ENCODE peak calls at places on chromosomes 1 and 21, in nine cellular contexts. One of them, this sample, is unnamed.

GRCh38 chr1:52674497-52675384 is 23.4 kb downstream of the COA7 start:
- DNase-seq in bronchial epithelial cell: peak
- DNase-seq in Peyer's patch: no peak
- DNase-seq in fibroblast of the aortic adventitia: no peak
- DNase-seq in astrocyte of the spinal cord: no peak
- DNase-seq in tibial nerve: no peak
- DNase-seq in uterus: no peak
- DNase-seq in astrocyte: peak
- DNase-seq in foreskin fibroblast: no peak
- DNase-seq in this sample: no peak

GRCh38 chr1:243323481-243323880 is 67.6 kb downstream of the SDCCAG8 start:
- DNase-seq in bronchial epithelial cell: no peak
- DNase-seq in Peyer's patch: no peak
- DNase-seq in fibroblast of the aortic adventitia: no peak
- DNase-seq in astrocyte of the spinal cord: no peak
- DNase-seq in tibial nerve: no peak
- DNase-seq in uterus: no peak
- DNase-seq in astrocyte: no peak
- DNase-seq in foreskin fibroblast: peak
- DNase-seq in this sample: no peak

GRCh38 chr1:27045973-27046558 is 33.4 kb upstream of the TENT5B start:
- DNase-seq in bronchial epithelial cell: peak
- DNase-seq in Peyer's patch: peak
- DNase-seq in fibroblast of the aortic adventitia: peak
- DNase-seq in astrocyte of the spinal cord: peak
- DNase-seq in tibial nerve: peak
- DNase-seq in uterus: peak
- DNase-seq in astrocyte: peak
- DNase-seq in foreskin fibroblast: peak
- DNase-seq in this sample: peak

GRCh38 chr1:22024485-22025367 is 23.3 kb downstream of the CELA3A start:
- DNase-seq in bronchial epithelial cell: peak
- DNase-seq in Peyer's patch: peak
- DNase-seq in fibroblast of the aortic adventitia: peak
- DNase-seq in astrocyte of the spinal cord: peak
- DNase-seq in tibial nerve: peak
- DNase-seq in uterus: peak
- DNase-seq in astrocyte: peak
- DNase-seq in foreskin fibroblast: peak
- DNase-seq in this sample: peak

GRCh38 chr1:202593845-202594244 is 116.4 kb downstream of the SYT2 start:
- DNase-seq in bronchial epithelial cell: peak
- DNase-seq in Peyer's patch: no peak
- DNase-seq in fibroblast of the aortic adventitia: peak
- DNase-seq in astrocyte of the spinal cord: peak
- DNase-seq in tibial nerve: no peak
- DNase-seq in uterus: no peak
- DNase-seq in astrocyte: peak
- DNase-seq in foreskin fibroblast: no peak
- DNase-seq in this sample: no peak

GRCh38 chr1:245986404-245987221 is 520.5 kb downstream of the SMYD3 start:
- DNase-seq in bronchial epithelial cell: peak
- DNase-seq in Peyer's patch: no peak
- DNase-seq in fibroblast of the aortic adventitia: peak
- DNase-seq in astrocyte of the spinal cord: peak
- DNase-seq in tibial nerve: no peak
- DNase-seq in uterus: peak
- DNase-seq in astrocyte: peak
- DNase-seq in foreskin fibroblast: peak
- DNase-seq in this sample: no peak

GRCh38 chr1:3174487-3175247 is 105.7 kb downstream of the PRDM16 start:
- DNase-seq in bronchial epithelial cell: peak
- DNase-seq in Peyer's patch: peak
- DNase-seq in fibroblast of the aortic adventitia: peak
- DNase-seq in astrocyte of the spinal cord: peak
- DNase-seq in tibial nerve: peak
- DNase-seq in uterus: peak
- DNase-seq in astrocyte: peak
- DNase-seq in foreskin fibroblast: peak
- DNase-seq in this sample: no peak

GRCh38 chr1:6961905-6962304 is 176.7 kb downstream of the CAMTA1 start:
- DNase-seq in bronchial epithelial cell: no peak
- DNase-seq in Peyer's patch: no peak
- DNase-seq in fibroblast of the aortic adventitia: no peak
- DNase-seq in astrocyte of the spinal cord: no peak
- DNase-seq in tibial nerve: no peak
- DNase-seq in uterus: no peak
- DNase-seq in astrocyte: no peak
- DNase-seq in foreskin fibroblast: no peak
- DNase-seq in this sample: no peak

GRCh38 chr1:245156736-245157505 is 2.1 kb downstream of the KIF26B start:
- DNase-seq in bronchial epithelial cell: peak
- DNase-seq in Peyer's patch: no peak
- DNase-seq in fibroblast of the aortic adventitia: peak
- DNase-seq in astrocyte of the spinal cord: peak
- DNase-seq in tibial nerve: no peak
- DNase-seq in uterus: no peak
- DNase-seq in astrocyte: peak
- DNase-seq in foreskin fibroblast: no peak
- DNase-seq in this sample: no peak

GRCh38 chr1:53147171-53147570 is 4.7 kb upstream of the SLC1A7 start:
- DNase-seq in bronchial epithelial cell: no peak
- DNase-seq in Peyer's patch: no peak
- DNase-seq in fibroblast of the aortic adventitia: no peak
- DNase-seq in astrocyte of the spinal cord: no peak
- DNase-seq in tibial nerve: no peak
- DNase-seq in uterus: no peak
- DNase-seq in astrocyte: no peak
- DNase-seq in foreskin fibroblast: no peak
- DNase-seq in this sample: no peak

GRCh38 chr1:110136911-110137310 is 13.4 kb upstream of the SLC6A17 start:
- DNase-seq in bronchial epithelial cell: no peak
- DNase-seq in Peyer's patch: no peak
- DNase-seq in fibroblast of the aortic adventitia: peak
- DNase-seq in astrocyte of the spinal cord: no peak
- DNase-seq in tibial nerve: no peak
- DNase-seq in uterus: no peak
- DNase-seq in astrocyte: no peak
- DNase-seq in foreskin fibroblast: no peak
- DNase-seq in this sample: peak

GRCh38 chr1:15326691-15327530 is 79.9 kb downstream of the FHAD1 start:
- DNase-seq in bronchial epithelial cell: no peak
- DNase-seq in Peyer's patch: no peak
- DNase-seq in fibroblast of the aortic adventitia: peak
- DNase-seq in astrocyte of the spinal cord: peak
- DNase-seq in tibial nerve: no peak
- DNase-seq in uterus: no peak
- DNase-seq in astrocyte: peak
- DNase-seq in foreskin fibroblast: peak
- DNase-seq in this sample: no peak

GRCh38 chr1:15329481-15329815 is 80.2 kb upstream of the EFHD2 start:
- DNase-seq in bronchial epithelial cell: no peak
- DNase-seq in Peyer's patch: no peak
- DNase-seq in fibroblast of the aortic adventitia: no peak
- DNase-seq in astrocyte of the spinal cord: no peak
- DNase-seq in tibial nerve: no peak
- DNase-seq in uterus: no peak
- DNase-seq in astrocyte: no peak
- DNase-seq in foreskin fibroblast: no peak
- DNase-seq in this sample: no peak

GRCh38 chr1:15328245-15328784 is 81.3 kb downstream of the FHAD1 start:
- DNase-seq in bronchial epithelial cell: no peak
- DNase-seq in Peyer's patch: no peak
- DNase-seq in fibroblast of the aortic adventitia: peak
- DNase-seq in astrocyte of the spinal cord: no peak
- DNase-seq in tibial nerve: no peak
- DNase-seq in uterus: no peak
- DNase-seq in astrocyte: no peak
- DNase-seq in foreskin fibroblast: no peak
- DNase-seq in this sample: no peak

GRCh38 chr1:15330028-15330427 is 79.7 kb upstream of the EFHD2 start:
- DNase-seq in bronchial epithelial cell: peak
- DNase-seq in Peyer's patch: no peak
- DNase-seq in fibroblast of the aortic adventitia: no peak
- DNase-seq in astrocyte of the spinal cord: no peak
- DNase-seq in tibial nerve: no peak
- DNase-seq in uterus: no peak
- DNase-seq in astrocyte: no peak
- DNase-seq in foreskin fibroblast: no peak
- DNase-seq in this sample: no peak

DNA sequence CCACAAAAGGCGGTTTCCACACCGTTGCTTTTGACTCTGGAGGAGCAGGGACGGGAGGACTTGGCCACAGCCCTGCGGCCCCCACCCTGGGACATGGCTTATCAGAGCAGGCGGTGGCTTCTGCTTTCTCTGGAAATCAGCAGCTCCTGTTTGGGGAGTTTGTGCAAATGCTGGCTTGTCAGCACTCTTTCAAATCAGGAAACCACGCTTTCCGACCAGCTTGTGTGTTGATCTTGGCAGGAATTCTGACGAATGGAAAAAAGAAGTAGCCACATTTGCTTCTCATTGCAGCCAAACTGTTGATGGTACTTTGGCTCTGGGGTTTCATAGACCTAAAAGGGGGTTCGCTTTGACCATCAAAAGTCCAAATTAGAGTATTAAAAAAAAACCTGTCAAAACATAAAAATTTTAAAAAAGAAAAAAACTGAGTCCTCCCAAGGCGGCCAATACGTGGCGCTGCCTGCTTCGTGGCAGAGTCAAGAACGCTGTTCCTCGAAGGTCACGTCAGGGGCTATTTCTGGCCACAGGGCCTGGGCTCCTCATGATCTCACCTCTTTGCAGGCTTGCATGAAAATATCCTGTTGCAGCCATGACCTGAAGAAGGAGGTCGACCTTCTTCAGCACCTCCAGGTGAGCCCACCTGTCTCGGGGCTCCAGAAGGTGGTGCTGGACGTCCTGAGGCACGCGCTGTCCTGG is 80.8 kb upstream of the EFHD2 start:
- DNase-seq in bronchial epithelial cell: peak
- DNase-seq in Peyer's patch: no peak
- DNase-seq in fibroblast of the aortic adventitia: peak
- DNase-seq in astrocyte of the spinal cord: peak
- DNase-seq in tibial nerve: peak
- DNase-seq in uterus: peak
- DNase-seq in astrocyte: peak
- DNase-seq in foreskin fibroblast: peak
- DNase-seq in this sample: peak
- H3K4me3 ChIP-seq in bronchial epithelial cell: no peak
- H3K4me3 ChIP-seq in Peyer's patch: no peak
- H3K4me3 ChIP-seq in fibroblast of the aortic adventitia: no peak
- H3K4me3 ChIP-seq in astrocyte of the spinal cord: no peak
- H3K4me3 ChIP-seq in tibial nerve: no peak
- H3K4me3 ChIP-seq in uterus: no peak
- H3K4me3 ChIP-seq in astrocyte: no peak
- H3K4me3 ChIP-seq in foreskin fibroblast: no peak
- H3K4me3 ChIP-seq in this sample: no peak

DNA sequence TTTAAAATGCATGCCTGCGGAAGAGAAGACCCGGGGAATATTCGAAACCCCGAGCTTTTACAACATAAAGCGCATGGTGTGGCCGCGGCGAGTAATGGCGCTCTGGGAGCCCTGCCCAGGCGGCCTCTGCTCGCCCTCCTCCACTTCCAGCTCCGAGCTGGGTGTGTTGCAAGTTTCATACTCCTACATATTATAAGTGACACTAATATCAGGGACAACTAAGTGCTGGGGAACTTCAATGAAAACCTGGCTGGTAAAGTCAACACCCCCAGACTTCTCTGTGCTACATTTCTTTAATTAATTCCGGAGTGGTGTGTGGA is 11.8 kb downstream of the SIM2 start:
- DNase-seq in bronchial epithelial cell: no peak
- DNase-seq in Peyer's patch: peak
- DNase-seq in fibroblast of the aortic adventitia: no peak
- DNase-seq in astrocyte of the spinal cord: no peak
- DNase-seq in tibial nerve: no peak
- DNase-seq in uterus: no peak
- DNase-seq in astrocyte: no peak
- DNase-seq in foreskin fibroblast: no peak
- DNase-seq in this sample: no peak
- H3K4me3 ChIP-seq in bronchial epithelial cell: no peak
- H3K4me3 ChIP-seq in Peyer's patch: peak
- H3K4me3 ChIP-seq in fibroblast of the aortic adventitia: no peak
- H3K4me3 ChIP-seq in astrocyte of the spinal cord: no peak
- H3K4me3 ChIP-seq in tibial nerve: no peak
- H3K4me3 ChIP-seq in uterus: no peak
- H3K4me3 ChIP-seq in astrocyte: no peak
- H3K4me3 ChIP-seq in foreskin fibroblast: no peak
- H3K4me3 ChIP-seq in this sample: no peak

GRCh38 chr1:24186711-24186992 is 437 bp downstream of the IFNLR1 start:
- DNase-seq in bronchial epithelial cell: no peak
- DNase-seq in Peyer's patch: no peak
- DNase-seq in fibroblast of the aortic adventitia: no peak
- DNase-seq in astrocyte of the spinal cord: no peak
- DNase-seq in tibial nerve: no peak
- DNase-seq in uterus: no peak
- DNase-seq in astrocyte: no peak
- DNase-seq in foreskin fibroblast: no peak
- DNase-seq in this sample: no peak
- H3K4me3 ChIP-seq in bronchial epithelial cell: peak
- H3K4me3 ChIP-seq in Peyer's patch: peak
- H3K4me3 ChIP-seq in fibroblast of the aortic adventitia: no peak
- H3K4me3 ChIP-seq in astrocyte of the spinal cord: peak
- H3K4me3 ChIP-seq in tibial nerve: peak
- H3K4me3 ChIP-seq in uterus: peak
- H3K4me3 ChIP-seq in astrocyte: peak
- H3K4me3 ChIP-seq in foreskin fibroblast: no peak
- H3K4me3 ChIP-seq in this sample: no peak

GRCh38 chr1:160708118-160708517 is 3.5 kb downstream of the CD48 start:
- DNase-seq in bronchial epithelial cell: no peak
- DNase-seq in Peyer's patch: no peak
- DNase-seq in fibroblast of the aortic adventitia: no peak
- DNase-seq in astrocyte of the spinal cord: no peak
- DNase-seq in tibial nerve: no peak
- DNase-seq in uterus: no peak
- DNase-seq in astrocyte: no peak
- DNase-seq in foreskin fibroblast: no peak
- DNase-seq in this sample: no peak

GRCh38 chr1:160708821-160709220 is 2.8 kb downstream of the CD48 start:
- DNase-seq in bronchial epithelial cell: no peak
- DNase-seq in Peyer's patch: no peak
- DNase-seq in fibroblast of the aortic adventitia: no peak
- DNase-seq in astrocyte of the spinal cord: no peak
- DNase-seq in tibial nerve: no peak
- DNase-seq in uterus: no peak
- DNase-seq in astrocyte: no peak
- DNase-seq in foreskin fibroblast: no peak
- DNase-seq in this sample: no peak

GRCh38 chr1:160709715-160710114 is 1.9 kb downstream of the CD48 start:
- DNase-seq in bronchial epithelial cell: no peak
- DNase-seq in Peyer's patch: no peak
- DNase-seq in fibroblast of the aortic adventitia: no peak
- DNase-seq in astrocyte of the spinal cord: no peak
- DNase-seq in tibial nerve: no peak
- DNase-seq in uterus: no peak
- DNase-seq in astrocyte: no peak
- DNase-seq in foreskin fibroblast: no peak
- DNase-seq in this sample: no peak

GRCh38 chr1:160711528-160712311 is at the start of gene CD48:
- DNase-seq in bronchial epithelial cell: no peak
- DNase-seq in Peyer's patch: peak
- DNase-seq in fibroblast of the aortic adventitia: no peak
- DNase-seq in astrocyte of the spinal cord: no peak
- DNase-seq in tibial nerve: no peak
- DNase-seq in uterus: no peak
- DNase-seq in astrocyte: no peak
- DNase-seq in foreskin fibroblast: no peak
- DNase-seq in this sample: no peak

GRCh38 chr1:160710531-160711252 is 930 bp downstream of the CD48 start:
- DNase-seq in bronchial epithelial cell: no peak
- DNase-seq in Peyer's patch: no peak
- DNase-seq in fibroblast of the aortic adventitia: no peak
- DNase-seq in astrocyte of the spinal cord: no peak
- DNase-seq in tibial nerve: no peak
- DNase-seq in uterus: no peak
- DNase-seq in astrocyte: no peak
- DNase-seq in foreskin fibroblast: no peak
- DNase-seq in this sample: no peak
- H3K4me3 ChIP-seq in bronchial epithelial cell: no peak
- H3K4me3 ChIP-seq in Peyer's patch: peak
- H3K4me3 ChIP-seq in fibroblast of the aortic adventitia: no peak
- H3K4me3 ChIP-seq in astrocyte of the spinal cord: no peak
- H3K4me3 ChIP-seq in tibial nerve: no peak
- H3K4me3 ChIP-seq in uterus: no peak
- H3K4me3 ChIP-seq in astrocyte: no peak
- H3K4me3 ChIP-seq in foreskin fibroblast: no peak
- H3K4me3 ChIP-seq in this sample: no peak